ENCODE peak calls at places on chromosomes 7 and 10, in seven cellular contexts. L is HepG2, B is IMR-90, U is GM12878, I is H1, Q is SK-N-SH, A is K562. E is an unnamed sample.

GRCh38 chr7:89021741-89022140 is 226.2 kb upstream of the TEX47 start:
- DNase-seq in L (no peak), B (no peak), U (no peak), I (no peak), Q (no peak), A (no peak), E (no peak)

GRCh38 chr10:132788831-132789219 is 2.9 kb upstream of the NKX6-2 start:
- DNase-seq in L (no peak), B (no peak), U (no peak), I (no peak), Q (no peak), A (no peak), E (no peak)

GRCh38 chr10:27242951-27243551 is 2.5 kb upstream of the ACBD5 start:
- DNase-seq in L (peak), B (peak), U (peak), I (no peak), Q (peak), A (no peak), E (peak)

GRCh38 chr7:13945670-13946069 is 43.8 kb downstream of the ETV1 start:
- DNase-seq in L (no peak), B (no peak), U (no peak), I (no peak), Q (peak), A (no peak), E (no peak)

GRCh38 chr10:74186678-74187077 is 35.7 kb downstream of the ADK start:
- DNase-seq in L (no peak), B (peak), U (no peak), I (no peak), Q (no peak), A (no peak), E (no peak)

GRCh38 chr7:107224374-107224773 is 55.6 kb downstream of the HBP1 start:
- DNase-seq in L (no peak), B (no peak), U (no peak), I (no peak), Q (no peak), A (no peak), E (no peak)

GRCh38 chr10:14345262-14345661 is 14.5 kb upstream of the FRMD4A start:
- DNase-seq in L (no peak), B (no peak), U (no peak), I (no peak), Q (no peak), A (no peak), E (no peak)

GRCh38 chr7:90931996-90932912 is 332.0 kb upstream of the FZD1 start:
- DNase-seq in L (no peak), B (no peak), U (peak), I (no peak), Q (no peak), A (no peak), E (no peak)

GRCh38 chr10:109306698-109307097 is 616.6 kb downstream of the XPNPEP1 start:
- DNase-seq in L (no peak), B (peak), U (no peak), I (no peak), Q (no peak), A (no peak), E (no peak)

GRCh38 chr7:136617176-136617575 is 251.3 kb upstream of the CHRM2 start:
- DNase-seq in L (no peak), B (peak), U (no peak), I (no peak), Q (no peak), A (no peak), E (no peak)

GRCh38 chr7:12709731-12710502 is 22.5 kb downstream of the ARL4A start:
- DNase-seq in L (no peak), B (peak), U (no peak), I (no peak), Q (no peak), A (no peak), E (no peak)

GRCh38 chr7:35251606-35252310 is 2.1 kb downstream of the TBX20 start:
- DNase-seq in L (no peak), B (no peak), U (no peak), I (no peak), Q (no peak), A (peak), E (no peak)

GRCh38 chr7:92412745-92413144 is 34.5 kb upstream of the GATAD1 start:
- DNase-seq in L (no peak), B (no peak), U (no peak), I (no peak), Q (no peak), A (no peak), E (no peak)

GRCh38 chr7:99409814-99410213 is 1.0 kb downstream of the BUD31 start:
- DNase-seq in L (no peak), B (no peak), U (no peak), I (no peak), Q (no peak), A (no peak), E (no peak)
- TF ChIP-seq RFX5 in L (no peak), B (no peak), U (no peak), I (no peak), Q (no peak), A (no peak), E (no peak)

DNA sequence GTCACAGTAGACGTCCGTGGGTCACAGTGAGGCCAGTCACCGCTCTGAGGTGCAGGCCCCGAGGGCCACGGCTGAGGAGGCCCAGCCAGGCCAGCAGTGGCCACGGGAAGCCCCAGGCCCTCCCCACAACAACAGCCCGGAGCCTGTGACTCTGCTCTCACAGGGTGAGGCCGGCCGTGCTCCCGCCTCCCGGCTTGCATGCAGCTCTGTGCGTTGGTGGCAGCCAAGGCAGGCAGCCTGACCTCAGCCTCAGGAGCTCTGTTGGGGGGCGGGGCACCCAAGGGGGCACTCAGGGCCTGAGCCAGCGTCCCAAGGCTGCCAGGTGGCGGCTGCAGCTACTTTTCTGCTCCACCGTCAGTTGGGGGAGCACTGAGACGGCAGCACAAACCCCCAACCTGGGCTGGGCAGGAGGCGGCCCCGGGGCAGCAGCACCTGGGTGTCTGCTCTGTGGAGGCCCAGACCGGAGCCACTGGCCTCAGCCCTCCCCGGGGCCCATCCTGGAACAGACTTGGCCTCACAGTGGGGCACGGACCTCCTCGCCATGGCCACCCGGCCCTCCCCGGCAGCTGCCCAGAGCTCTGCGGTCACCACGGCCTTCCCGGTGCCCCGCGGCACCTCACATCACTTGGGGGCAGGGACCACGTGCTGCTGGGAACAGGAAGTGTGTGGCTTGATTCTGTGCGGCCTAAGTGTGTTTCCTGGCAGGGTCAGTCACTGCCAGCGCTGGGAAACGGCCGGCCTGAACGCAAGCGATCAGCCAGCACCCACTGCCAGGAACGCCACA is 13.3 kb downstream of the CYP2W1 start:
- DNase-seq in L (no peak), B (no peak), U (no peak), I (no peak), Q (no peak), A (no peak), E (no peak)
- H3K4me3 ChIP-seq in L (no peak), B (no peak), U (no peak), I (no peak), Q (no peak), A (no peak), E (no peak)

DNA sequence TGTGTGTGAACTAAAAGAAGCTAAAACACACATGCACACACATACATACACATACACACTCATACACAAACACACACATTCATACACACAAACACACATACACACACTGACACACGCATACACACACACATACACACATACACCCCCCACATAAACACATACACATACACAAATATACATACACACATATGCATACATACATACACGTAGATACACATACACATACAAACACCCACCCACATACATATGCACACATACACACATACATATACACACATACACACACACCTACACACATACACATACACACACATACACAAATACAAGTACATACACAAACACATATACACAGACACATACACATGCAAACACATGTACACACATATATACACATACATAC is 28.0 kb downstream of the SLC18A2 start:
- DNase-seq in L (no peak), B (no peak), U (no peak), I (no peak), Q (no peak), A (no peak), E (no peak)
- TF ChIP-seq RFX5 in L (no peak), B (no peak), U (no peak), I (no peak), Q (no peak), A (no peak), E (no peak)

GRCh38 chr7:120168066-120168465 is 104.9 kb upstream of the KCND2 start:
- DNase-seq in L (no peak), B (peak), U (no peak), I (no peak), Q (no peak), A (no peak), E (no peak)
- H3K4me3 ChIP-seq in L (no peak), B (no peak), U (no peak), I (no peak), Q (no peak), A (no peak), E (no peak)

GRCh38 chr10:90652519-90652918 is 205.3 kb downstream of the HTR7 start:
- DNase-seq in L (no peak), B (peak), U (no peak), I (no peak), Q (no peak), A (no peak), E (no peak)
- TF ChIP-seq RFX5 in L (no peak), B (no peak), U (no peak), I (no peak), Q (no peak), A (no peak), E (no peak)

GRCh38 chr7:125661-126060 is 66.7 kb upstream of the FAM20C start:
- DNase-seq in L (no peak), B (no peak), U (no peak), I (no peak), Q (no peak), A (no peak), E (peak)
- H3K4me3 ChIP-seq in L (no peak), B (no peak), U (no peak), I (no peak), Q (no peak), A (no peak), E (no peak)

DNA sequence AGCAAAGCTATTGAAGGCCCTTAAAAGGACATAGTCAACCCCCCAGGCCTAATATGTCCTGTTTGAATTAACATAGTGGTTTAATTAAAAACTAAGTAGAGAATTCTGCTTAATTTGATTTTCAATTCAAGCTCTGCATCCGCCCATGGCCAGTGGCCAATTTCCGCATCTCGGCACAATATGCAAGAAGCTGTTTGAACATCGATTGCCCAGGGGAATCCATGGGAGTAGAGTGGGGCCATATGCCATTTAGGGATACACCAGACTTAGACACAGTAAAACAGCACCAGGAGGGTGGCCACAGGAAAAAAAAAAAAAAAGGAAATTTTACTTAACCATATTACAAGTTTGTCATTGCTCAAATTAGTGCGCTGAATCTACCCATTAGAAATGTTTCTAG is 100.4 kb downstream of the LMBR1 start:
- DNase-seq in L (no peak), B (no peak), U (no peak), I (no peak), Q (peak), A (no peak), E (no peak)
- TF ChIP-seq RFX5 in L (no peak), B (no peak), U (no peak), I (no peak), Q (peak), A (no peak), E (no peak)

GRCh38 chr10:61742812-61743211 is 80.1 kb downstream of the CABCOCO1 start:
- DNase-seq in L (no peak), B (no peak), U (no peak), I (no peak), Q (no peak), A (no peak), E (no peak)
- H3K4me3 ChIP-seq in L (no peak), B (no peak), U (no peak), I (no peak), Q (no peak), A (no peak), E (no peak)